ENCODE peak calls at places on chromosomes 2 and 18, in seven cellular contexts. One of them, this sample, is unnamed.

GRCh38 chr2:170371231-170371630 is 193.3 kb downstream of the MYO3B start:
- DNase-seq in sigmoid colon: no peak
- DNase-seq in breast epithelium: no peak
- DNase-seq in transverse colon: no peak
- DNase-seq in GM23338: no peak
- DNase-seq in stomach: no peak
- DNase-seq in suprapubic skin: no peak
- DNase-seq in this sample: no peak

GRCh38 chr2:6999161-6999877 is 82.1 kb downstream of the RNF144A start:
- DNase-seq in sigmoid colon: no peak
- DNase-seq in breast epithelium: no peak
- DNase-seq in transverse colon: no peak
- DNase-seq in GM23338: no peak
- DNase-seq in stomach: no peak
- DNase-seq in suprapubic skin: no peak
- DNase-seq in this sample: no peak

GRCh38 chr2:3024401-3024935 is 353.1 kb downstream of the EIPR1 start:
- DNase-seq in sigmoid colon: no peak
- DNase-seq in breast epithelium: no peak
- DNase-seq in transverse colon: no peak
- DNase-seq in GM23338: peak
- DNase-seq in stomach: no peak
- DNase-seq in suprapubic skin: no peak
- DNase-seq in this sample: peak

GRCh38 chr2:709138-709779 is 32.1 kb upstream of the TMEM18 start:
- DNase-seq in sigmoid colon: no peak
- DNase-seq in breast epithelium: no peak
- DNase-seq in transverse colon: no peak
- DNase-seq in GM23338: peak
- DNase-seq in stomach: no peak
- DNase-seq in suprapubic skin: no peak
- DNase-seq in this sample: peak

GRCh38 chr2:181430406-181431199 is 26.6 kb upstream of the ITGA4 start:
- DNase-seq in sigmoid colon: no peak
- DNase-seq in breast epithelium: no peak
- DNase-seq in transverse colon: no peak
- DNase-seq in GM23338: peak
- DNase-seq in stomach: no peak
- DNase-seq in suprapubic skin: no peak
- DNase-seq in this sample: no peak

GRCh38 chr2:140808816-140809215 is 1322.0 kb downstream of the LRP1B start:
- DNase-seq in sigmoid colon: no peak
- DNase-seq in breast epithelium: no peak
- DNase-seq in transverse colon: no peak
- DNase-seq in GM23338: peak
- DNase-seq in stomach: no peak
- DNase-seq in suprapubic skin: no peak
- DNase-seq in this sample: no peak

GRCh38 chr2:123720760-123721159 is 304.3 kb upstream of the CNTNAP5 start:
- DNase-seq in sigmoid colon: no peak
- DNase-seq in breast epithelium: no peak
- DNase-seq in transverse colon: no peak
- DNase-seq in GM23338: no peak
- DNase-seq in stomach: no peak
- DNase-seq in suprapubic skin: no peak
- DNase-seq in this sample: no peak

GRCh38 chr18:950882-951539 is 46.3 kb downstream of the ADCYAP1 start:
- DNase-seq in sigmoid colon: no peak
- DNase-seq in breast epithelium: no peak
- DNase-seq in transverse colon: no peak
- DNase-seq in GM23338: no peak
- DNase-seq in stomach: no peak
- DNase-seq in suprapubic skin: no peak
- DNase-seq in this sample: peak

GRCh38 chr18:59298871-59299270 is 19.6 kb downstream of the CPLX4 start:
- DNase-seq in sigmoid colon: no peak
- DNase-seq in breast epithelium: no peak
- DNase-seq in transverse colon: no peak
- DNase-seq in GM23338: no peak
- DNase-seq in stomach: no peak
- DNase-seq in suprapubic skin: no peak
- DNase-seq in this sample: peak

GRCh38 chr2:201269764-201270163 is 9.4 kb downstream of the CASP8 start:
- DNase-seq in sigmoid colon: no peak
- DNase-seq in breast epithelium: no peak
- DNase-seq in transverse colon: no peak
- DNase-seq in GM23338: no peak
- DNase-seq in stomach: no peak
- DNase-seq in suprapubic skin: no peak
- DNase-seq in this sample: no peak

GRCh38 chr2:231632559-231633142 is 40.0 kb downstream of the TEX44 start:
- DNase-seq in sigmoid colon: no peak
- DNase-seq in breast epithelium: no peak
- DNase-seq in transverse colon: no peak
- DNase-seq in GM23338: no peak
- DNase-seq in stomach: no peak
- DNase-seq in suprapubic skin: no peak
- DNase-seq in this sample: no peak

GRCh38 chr18:70029163-70029562 is 81.5 kb upstream of the CD226 start:
- DNase-seq in sigmoid colon: no peak
- DNase-seq in breast epithelium: no peak
- DNase-seq in transverse colon: no peak
- DNase-seq in GM23338: no peak
- DNase-seq in stomach: no peak
- DNase-seq in suprapubic skin: no peak
- DNase-seq in this sample: no peak

GRCh38 chr2:105455488-105455991 is 56.7 kb upstream of the FHL2 start:
- DNase-seq in sigmoid colon: no peak
- DNase-seq in breast epithelium: peak
- DNase-seq in transverse colon: peak
- DNase-seq in GM23338: no peak
- DNase-seq in stomach: peak
- DNase-seq in suprapubic skin: no peak
- DNase-seq in this sample: no peak

GRCh38 chr2:228646061-228646460 is 464.6 kb upstream of the SPHKAP start:
- DNase-seq in sigmoid colon: no peak
- DNase-seq in breast epithelium: no peak
- DNase-seq in transverse colon: no peak
- DNase-seq in GM23338: no peak
- DNase-seq in stomach: no peak
- DNase-seq in suprapubic skin: no peak
- DNase-seq in this sample: no peak

GRCh38 chr18:59141294-59142068 is 1.8 kb downstream of the SEC11C start:
- DNase-seq in sigmoid colon: no peak
- DNase-seq in breast epithelium: no peak
- DNase-seq in transverse colon: no peak
- DNase-seq in GM23338: no peak
- DNase-seq in stomach: no peak
- DNase-seq in suprapubic skin: no peak
- DNase-seq in this sample: no peak

GRCh38 chr2:60174146-60174545 is 379.3 kb downstream of the BCL11A start:
- DNase-seq in sigmoid colon: no peak
- DNase-seq in breast epithelium: no peak
- DNase-seq in transverse colon: no peak
- DNase-seq in GM23338: no peak
- DNase-seq in stomach: no peak
- DNase-seq in suprapubic skin: no peak
- DNase-seq in this sample: no peak

GRCh38 chr2:60172801-60173200 is 380.7 kb downstream of the BCL11A start:
- DNase-seq in sigmoid colon: no peak
- DNase-seq in breast epithelium: no peak
- DNase-seq in transverse colon: no peak
- DNase-seq in GM23338: no peak
- DNase-seq in stomach: no peak
- DNase-seq in suprapubic skin: no peak
- DNase-seq in this sample: no peak

DNA sequence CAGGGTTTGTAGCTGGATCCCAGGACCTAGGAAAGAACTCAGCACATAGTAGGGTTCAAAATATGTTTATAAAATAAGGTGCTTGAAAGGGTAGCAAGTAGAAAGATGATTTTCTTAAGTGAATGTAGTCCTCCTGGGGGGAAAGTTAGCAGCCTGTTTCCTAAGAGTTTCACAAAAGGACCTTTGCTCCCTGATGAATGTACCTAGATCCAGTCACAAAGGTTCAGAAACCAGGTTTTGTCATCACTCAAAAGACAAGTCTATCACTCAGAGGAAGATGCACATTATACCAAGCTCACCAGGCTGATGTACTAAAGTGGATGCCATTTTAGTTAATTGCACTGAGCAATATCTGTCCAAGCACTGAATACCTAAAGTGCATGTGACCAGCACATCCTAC is 378.2 kb downstream of the BCL11A start:
- DNase-seq in sigmoid colon: no peak
- DNase-seq in breast epithelium: no peak
- DNase-seq in transverse colon: no peak
- DNase-seq in GM23338: no peak
- DNase-seq in stomach: no peak
- DNase-seq in suprapubic skin: no peak
- DNase-seq in this sample: no peak
- TF ChIP-seq POLR2AphosphoS5 in sigmoid colon: no peak
- TF ChIP-seq POLR2AphosphoS5 in breast epithelium: no peak
- TF ChIP-seq POLR2AphosphoS5 in transverse colon: no peak
- TF ChIP-seq POLR2AphosphoS5 in GM23338: no peak
- TF ChIP-seq POLR2AphosphoS5 in stomach: no peak
- TF ChIP-seq POLR2AphosphoS5 in suprapubic skin: no peak
- TF ChIP-seq POLR2AphosphoS5 in this sample: no peak

GRCh38 chr2:23562143-23562542 is 177.2 kb downstream of the KLHL29 start:
- DNase-seq in sigmoid colon: no peak
- DNase-seq in breast epithelium: no peak
- DNase-seq in transverse colon: no peak
- DNase-seq in GM23338: no peak
- DNase-seq in stomach: no peak
- DNase-seq in suprapubic skin: no peak
- DNase-seq in this sample: no peak

GRCh38 chr2:23563151-23563550 is 178.2 kb downstream of the KLHL29 start:
- DNase-seq in sigmoid colon: no peak
- DNase-seq in breast epithelium: peak
- DNase-seq in transverse colon: no peak
- DNase-seq in GM23338: no peak
- DNase-seq in stomach: no peak
- DNase-seq in suprapubic skin: no peak
- DNase-seq in this sample: no peak

GRCh38 chr2:23565374-23565773 is 180.4 kb downstream of the KLHL29 start:
- DNase-seq in sigmoid colon: no peak
- DNase-seq in breast epithelium: peak
- DNase-seq in transverse colon: no peak
- DNase-seq in GM23338: no peak
- DNase-seq in stomach: no peak
- DNase-seq in suprapubic skin: no peak
- DNase-seq in this sample: no peak

GRCh38 chr2:23564618-23564967 is 179.6 kb downstream of the KLHL29 start:
- DNase-seq in sigmoid colon: no peak
- DNase-seq in breast epithelium: no peak
- DNase-seq in transverse colon: no peak
- DNase-seq in GM23338: no peak
- DNase-seq in stomach: no peak
- DNase-seq in suprapubic skin: no peak
- DNase-seq in this sample: no peak

GRCh38 chr2:23563673-23564617 is 179.0 kb downstream of the KLHL29 start:
- DNase-seq in sigmoid colon: peak
- DNase-seq in breast epithelium: peak
- DNase-seq in transverse colon: peak
- DNase-seq in GM23338: peak
- DNase-seq in stomach: no peak
- DNase-seq in suprapubic skin: peak
- DNase-seq in this sample: no peak
- TF ChIP-seq POLR2AphosphoS5 in sigmoid colon: peak
- TF ChIP-seq POLR2AphosphoS5 in breast epithelium: no peak
- TF ChIP-seq POLR2AphosphoS5 in transverse colon: peak
- TF ChIP-seq POLR2AphosphoS5 in GM23338: no peak
- TF ChIP-seq POLR2AphosphoS5 in stomach: peak
- TF ChIP-seq POLR2AphosphoS5 in suprapubic skin: no peak
- TF ChIP-seq POLR2AphosphoS5 in this sample: peak

DNA sequence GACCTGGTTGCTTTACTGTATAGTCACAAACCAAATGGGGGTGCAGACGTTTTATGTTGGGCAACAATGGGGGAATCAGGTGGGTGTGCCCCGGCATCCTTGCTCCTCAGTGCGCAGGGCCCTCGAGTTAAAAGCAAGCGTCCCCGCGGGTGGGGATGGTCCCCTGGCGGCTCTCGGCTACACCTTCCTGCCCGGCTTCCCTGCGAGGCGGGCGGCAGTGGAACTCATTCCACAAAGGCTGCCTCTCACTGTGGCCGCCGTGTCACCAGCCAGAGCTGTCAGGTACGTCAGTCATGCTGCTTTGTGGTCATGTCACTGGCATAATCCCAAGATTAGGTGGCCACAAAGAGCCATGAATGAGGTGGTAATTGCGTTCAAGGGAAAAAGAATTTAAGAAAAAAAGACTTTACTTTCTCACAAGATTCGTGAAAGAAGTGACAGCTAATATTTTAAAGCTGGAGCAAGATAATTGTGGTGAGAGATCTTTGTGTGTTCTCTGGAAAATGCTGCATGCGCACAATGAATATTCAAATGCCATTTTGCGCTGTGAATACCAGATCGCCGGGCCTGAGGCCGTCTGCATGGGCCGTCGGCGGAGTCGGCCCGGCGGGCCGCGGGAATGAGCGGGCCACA is 82.4 kb upstream of the LDLRAD4 start:
- DNase-seq in sigmoid colon: no peak
- DNase-seq in breast epithelium: no peak
- DNase-seq in transverse colon: peak
- DNase-seq in GM23338: no peak
- DNase-seq in stomach: no peak
- DNase-seq in suprapubic skin: no peak
- DNase-seq in this sample: no peak
- TF ChIP-seq POLR2AphosphoS5 in sigmoid colon: no peak
- TF ChIP-seq POLR2AphosphoS5 in breast epithelium: no peak
- TF ChIP-seq POLR2AphosphoS5 in transverse colon: no peak
- TF ChIP-seq POLR2AphosphoS5 in GM23338: no peak
- TF ChIP-seq POLR2AphosphoS5 in stomach: no peak
- TF ChIP-seq POLR2AphosphoS5 in suprapubic skin: no peak
- TF ChIP-seq POLR2AphosphoS5 in this sample: no peak

DNA sequence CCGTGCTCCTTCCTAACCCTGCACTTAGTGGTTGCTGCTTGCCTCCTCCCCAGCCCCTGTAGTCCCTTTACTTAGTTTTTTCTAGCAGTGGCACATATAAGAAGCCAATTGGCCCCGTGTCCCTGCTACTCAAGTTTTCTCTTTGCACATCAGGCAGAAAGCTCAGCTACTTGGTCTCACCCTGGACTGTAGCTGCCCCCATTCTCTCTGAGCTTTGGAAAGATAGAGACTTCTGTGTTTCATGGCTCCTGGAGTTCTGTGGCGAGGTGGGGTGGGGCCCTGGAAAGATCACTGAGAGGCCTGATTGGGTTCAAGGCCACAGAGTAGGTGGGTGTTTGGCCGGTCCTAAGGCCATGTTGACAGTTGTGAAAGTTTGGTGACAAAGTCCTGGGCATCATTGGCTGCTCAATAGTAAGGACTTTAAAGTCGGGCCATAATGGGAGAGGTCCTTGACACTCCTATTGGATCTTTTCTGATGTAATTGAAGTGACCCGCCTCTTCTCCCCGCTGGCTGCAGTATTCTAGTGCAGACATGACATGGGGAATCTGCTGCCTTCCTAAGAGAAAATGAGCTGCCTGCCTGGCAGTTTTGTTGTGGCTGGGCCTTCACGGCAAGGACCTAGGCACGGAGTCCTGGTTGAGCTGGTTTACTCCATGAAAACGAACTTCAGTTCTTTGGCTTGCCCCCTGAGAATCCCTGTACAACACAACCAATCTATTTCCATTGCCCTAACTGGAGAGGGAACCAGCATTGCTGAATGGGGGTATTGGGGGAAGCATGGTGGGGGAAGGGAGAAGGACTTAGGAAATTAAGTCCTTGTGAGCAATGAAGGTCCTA is 26.2 kb upstream of the CYP27A1 start:
- DNase-seq in sigmoid colon: no peak
- DNase-seq in breast epithelium: no peak
- DNase-seq in transverse colon: no peak
- DNase-seq in GM23338: no peak
- DNase-seq in stomach: no peak
- DNase-seq in suprapubic skin: no peak
- DNase-seq in this sample: no peak
- TF ChIP-seq POLR2AphosphoS5 in sigmoid colon: no peak
- TF ChIP-seq POLR2AphosphoS5 in breast epithelium: no peak
- TF ChIP-seq POLR2AphosphoS5 in transverse colon: no peak
- TF ChIP-seq POLR2AphosphoS5 in GM23338: no peak
- TF ChIP-seq POLR2AphosphoS5 in stomach: no peak
- TF ChIP-seq POLR2AphosphoS5 in suprapubic skin: no peak
- TF ChIP-seq POLR2AphosphoS5 in this sample: no peak

This sample was measured in esophagus muscularis mucosa.